ENCODE peak calls at places on chromosome 19, in six cellular contexts. One of them, this sample, is unnamed.

GRCh38 chr19:2356036-2356646 is 3.9 kb upstream of the TMPRSS9 start:
- DNase-seq in GM12891: no peak
- DNase-seq in memory B cell: no peak
- DNase-seq in C1 segment of cervical spinal cord: no peak
- DNase-seq in naive thymus-derived CD4-positive, alpha-beta T cell: no peak
- DNase-seq in stimulated activated CD8-positive, alpha-beta memory T cell treated with anti-CD3 and anti-CD28 coated beads, Interleukin-4, amount 100 ng/mL, for 24 hours: no peak
- DNase-seq in this sample: no peak

GRCh38 chr19:48368942-48369341 is 4.8 kb downstream of the SYNGR4 start:
- DNase-seq in stimulated activated CD8-positive, alpha-beta memory T cell treated with anti-CD3 and anti-CD28 coated beads, Interleukin-4, amount 100 ng/mL, for 24 hours: no peak
- DNase-seq in memory B cell: no peak
- DNase-seq in GM12891: no peak
- DNase-seq in C1 segment of cervical spinal cord: no peak
- DNase-seq in naive thymus-derived CD4-positive, alpha-beta T cell: no peak
- DNase-seq in this sample: no peak

GRCh38 chr19:32816555-32817099 is 52.9 kb downstream of the SLC7A9 start:
- DNase-seq in C1 segment of cervical spinal cord: no peak
- DNase-seq in memory B cell: no peak
- DNase-seq in stimulated activated CD8-positive, alpha-beta memory T cell treated with anti-CD3 and anti-CD28 coated beads, Interleukin-4, amount 100 ng/mL, for 24 hours: no peak
- DNase-seq in GM12891: no peak
- DNase-seq in naive thymus-derived CD4-positive, alpha-beta T cell: no peak
- DNase-seq in this sample: no peak

GRCh38 chr19:991174-991931 is 7.2 kb downstream of the WDR18 start:
- DNase-seq in stimulated activated CD8-positive, alpha-beta memory T cell treated with anti-CD3 and anti-CD28 coated beads, Interleukin-4, amount 100 ng/mL, for 24 hours: peak
- DNase-seq in C1 segment of cervical spinal cord: no peak
- DNase-seq in memory B cell: no peak
- DNase-seq in naive thymus-derived CD4-positive, alpha-beta T cell: peak
- DNase-seq in GM12891: no peak
- DNase-seq in this sample: peak

GRCh38 chr19:38846097-38846496 is 3.7 kb downstream of the HNRNPL start:
- DNase-seq in naive thymus-derived CD4-positive, alpha-beta T cell: no peak
- DNase-seq in C1 segment of cervical spinal cord: no peak
- DNase-seq in GM12891: no peak
- DNase-seq in memory B cell: no peak
- DNase-seq in stimulated activated CD8-positive, alpha-beta memory T cell treated with anti-CD3 and anti-CD28 coated beads, Interleukin-4, amount 100 ng/mL, for 24 hours: no peak
- DNase-seq in this sample: no peak

GRCh38 chr19:43430142-43430710 is 15.5 kb downstream of the TEX101 start:
- DNase-seq in GM12891: no peak
- DNase-seq in stimulated activated CD8-positive, alpha-beta memory T cell treated with anti-CD3 and anti-CD28 coated beads, Interleukin-4, amount 100 ng/mL, for 24 hours: no peak
- DNase-seq in C1 segment of cervical spinal cord: no peak
- DNase-seq in naive thymus-derived CD4-positive, alpha-beta T cell: peak
- DNase-seq in memory B cell: peak
- DNase-seq in this sample: peak

GRCh38 chr19:35704218-35704617 is at the start of gene ZBTB32:
- DNase-seq in C1 segment of cervical spinal cord: no peak
- DNase-seq in memory B cell: no peak
- DNase-seq in stimulated activated CD8-positive, alpha-beta memory T cell treated with anti-CD3 and anti-CD28 coated beads, Interleukin-4, amount 100 ng/mL, for 24 hours: no peak
- DNase-seq in naive thymus-derived CD4-positive, alpha-beta T cell: no peak
- DNase-seq in GM12891: no peak
- DNase-seq in this sample: no peak

GRCh38 chr19:14378890-14379289 is 2.4 kb upstream of the ADGRE5 start:
- DNase-seq in stimulated activated CD8-positive, alpha-beta memory T cell treated with anti-CD3 and anti-CD28 coated beads, Interleukin-4, amount 100 ng/mL, for 24 hours: no peak
- DNase-seq in C1 segment of cervical spinal cord: no peak
- DNase-seq in memory B cell: no peak
- DNase-seq in GM12891: no peak
- DNase-seq in naive thymus-derived CD4-positive, alpha-beta T cell: no peak
- DNase-seq in this sample: no peak

GRCh38 chr19:1313695-1314613 is 28.3 kb downstream of the EFNA2 start:
- DNase-seq in C1 segment of cervical spinal cord: no peak
- DNase-seq in stimulated activated CD8-positive, alpha-beta memory T cell treated with anti-CD3 and anti-CD28 coated beads, Interleukin-4, amount 100 ng/mL, for 24 hours: no peak
- DNase-seq in GM12891: no peak
- DNase-seq in naive thymus-derived CD4-positive, alpha-beta T cell: no peak
- DNase-seq in memory B cell: no peak
- DNase-seq in this sample: no peak

GRCh38 chr19:46616631-46617322 is 8.1 kb downstream of the PTGIR start:
- DNase-seq in memory B cell: no peak
- DNase-seq in GM12891: no peak
- DNase-seq in naive thymus-derived CD4-positive, alpha-beta T cell: peak
- DNase-seq in C1 segment of cervical spinal cord: no peak
- DNase-seq in stimulated activated CD8-positive, alpha-beta memory T cell treated with anti-CD3 and anti-CD28 coated beads, Interleukin-4, amount 100 ng/mL, for 24 hours: peak
- DNase-seq in this sample: peak

GRCh38 chr19:4429266-4430200 is 27.1 kb downstream of the CHAF1A start:
- DNase-seq in stimulated activated CD8-positive, alpha-beta memory T cell treated with anti-CD3 and anti-CD28 coated beads, Interleukin-4, amount 100 ng/mL, for 24 hours: no peak
- DNase-seq in C1 segment of cervical spinal cord: no peak
- DNase-seq in memory B cell: no peak
- DNase-seq in naive thymus-derived CD4-positive, alpha-beta T cell: no peak
- DNase-seq in GM12891: no peak
- DNase-seq in this sample: no peak

GRCh38 chr19:56108447-56109195 is 12.5 kb downstream of the ZNF787 start:
- DNase-seq in naive thymus-derived CD4-positive, alpha-beta T cell: no peak
- DNase-seq in memory B cell: no peak
- DNase-seq in C1 segment of cervical spinal cord: no peak
- DNase-seq in stimulated activated CD8-positive, alpha-beta memory T cell treated with anti-CD3 and anti-CD28 coated beads, Interleukin-4, amount 100 ng/mL, for 24 hours: no peak
- DNase-seq in GM12891: no peak
- DNase-seq in this sample: no peak

GRCh38 chr19:7888145-7888825 is at the start of gene LRRC8E:
- DNase-seq in stimulated activated CD8-positive, alpha-beta memory T cell treated with anti-CD3 and anti-CD28 coated beads, Interleukin-4, amount 100 ng/mL, for 24 hours: no peak
- DNase-seq in GM12891: no peak
- DNase-seq in C1 segment of cervical spinal cord: no peak
- DNase-seq in naive thymus-derived CD4-positive, alpha-beta T cell: no peak
- DNase-seq in memory B cell: no peak
- DNase-seq in this sample: no peak

GRCh38 chr19:13459351-13459750 is 46.9 kb downstream of the CACNA1A start:
- DNase-seq in naive thymus-derived CD4-positive, alpha-beta T cell: no peak
- DNase-seq in C1 segment of cervical spinal cord: no peak
- DNase-seq in memory B cell: no peak
- DNase-seq in stimulated activated CD8-positive, alpha-beta memory T cell treated with anti-CD3 and anti-CD28 coated beads, Interleukin-4, amount 100 ng/mL, for 24 hours: no peak
- DNase-seq in GM12891: no peak
- DNase-seq in this sample: no peak

GRCh38 chr19:45670670-45671453 is 2.8 kb downstream of the GIPR start:
- DNase-seq in C1 segment of cervical spinal cord: no peak
- DNase-seq in naive thymus-derived CD4-positive, alpha-beta T cell: no peak
- DNase-seq in stimulated activated CD8-positive, alpha-beta memory T cell treated with anti-CD3 and anti-CD28 coated beads, Interleukin-4, amount 100 ng/mL, for 24 hours: peak
- DNase-seq in GM12891: peak
- DNase-seq in memory B cell: peak
- DNase-seq in this sample: peak

GRCh38 chr19:40594657-40595077 is 6.5 kb upstream of the LTBP4 start:
- DNase-seq in GM12891: no peak
- DNase-seq in C1 segment of cervical spinal cord: no peak
- DNase-seq in stimulated activated CD8-positive, alpha-beta memory T cell treated with anti-CD3 and anti-CD28 coated beads, Interleukin-4, amount 100 ng/mL, for 24 hours: no peak
- DNase-seq in naive thymus-derived CD4-positive, alpha-beta T cell: no peak
- DNase-seq in memory B cell: no peak
- DNase-seq in this sample: no peak

GRCh38 chr19:53394974-53395839 is at the start of gene ZNF765:
- DNase-seq in C1 segment of cervical spinal cord: peak
- DNase-seq in GM12891: peak
- DNase-seq in naive thymus-derived CD4-positive, alpha-beta T cell: peak
- DNase-seq in memory B cell: peak
- DNase-seq in stimulated activated CD8-positive, alpha-beta memory T cell treated with anti-CD3 and anti-CD28 coated beads, Interleukin-4, amount 100 ng/mL, for 24 hours: peak
- DNase-seq in this sample: peak

GRCh38 chr19:926595-927043 is 784 bp downstream of the ARID3A start:
- DNase-seq in memory B cell: peak
- DNase-seq in stimulated activated CD8-positive, alpha-beta memory T cell treated with anti-CD3 and anti-CD28 coated beads, Interleukin-4, amount 100 ng/mL, for 24 hours: no peak
- DNase-seq in C1 segment of cervical spinal cord: no peak
- DNase-seq in naive thymus-derived CD4-positive, alpha-beta T cell: no peak
- DNase-seq in GM12891: no peak
- DNase-seq in this sample: no peak

GRCh38 chr19:8526345-8527062 is 12.5 kb upstream of the ZNF414 start:
- DNase-seq in GM12891: no peak
- DNase-seq in memory B cell: no peak
- DNase-seq in naive thymus-derived CD4-positive, alpha-beta T cell: no peak
- DNase-seq in C1 segment of cervical spinal cord: peak
- DNase-seq in stimulated activated CD8-positive, alpha-beta memory T cell treated with anti-CD3 and anti-CD28 coated beads, Interleukin-4, amount 100 ng/mL, for 24 hours: no peak
- DNase-seq in this sample: no peak

GRCh38 chr19:46580247-46580646 is 20.9 kb upstream of the CALM3 start:
- DNase-seq in GM12891: no peak
- DNase-seq in memory B cell: no peak
- DNase-seq in naive thymus-derived CD4-positive, alpha-beta T cell: no peak
- DNase-seq in C1 segment of cervical spinal cord: no peak
- DNase-seq in stimulated activated CD8-positive, alpha-beta memory T cell treated with anti-CD3 and anti-CD28 coated beads, Interleukin-4, amount 100 ng/mL, for 24 hours: no peak
- DNase-seq in this sample: no peak

GRCh38 chr19:4930664-4931063 is 21.4 kb downstream of the UHRF1 start:
- DNase-seq in GM12891: no peak
- DNase-seq in naive thymus-derived CD4-positive, alpha-beta T cell: no peak
- DNase-seq in C1 segment of cervical spinal cord: no peak
- DNase-seq in stimulated activated CD8-positive, alpha-beta memory T cell treated with anti-CD3 and anti-CD28 coated beads, Interleukin-4, amount 100 ng/mL, for 24 hours: no peak
- DNase-seq in memory B cell: no peak
- DNase-seq in this sample: no peak

GRCh38 chr19:40502647-40503046 is 35.8 kb downstream of the SPTBN4 start:
- DNase-seq in C1 segment of cervical spinal cord: no peak
- DNase-seq in naive thymus-derived CD4-positive, alpha-beta T cell: no peak
- DNase-seq in stimulated activated CD8-positive, alpha-beta memory T cell treated with anti-CD3 and anti-CD28 coated beads, Interleukin-4, amount 100 ng/mL, for 24 hours: no peak
- DNase-seq in GM12891: no peak
- DNase-seq in memory B cell: no peak
- DNase-seq in this sample: no peak